ENCODE peak calls at places on chromosomes 2 and 18, in four cellular contexts. Y is neuronal stem cell, O is RKO, B is lower leg skin. Q is an unnamed sample.

GRCh38 chr18:76145968-76146367 is 349.1 kb downstream of the ZNF516 start:
- DNase-seq in Y (no peak), O (no peak), B (no peak), Q (no peak)

GRCh38 chr2:20049631-20050030 is 1.8 kb downstream of the LAPTM4A start:
- DNase-seq in Y (peak; percentile 14), B (no peak), O (peak; percentile 37), Q (peak; percentile 33)

GRCh38 chr2:10765914-10766313 is 44.5 kb downstream of the ATP6V1C2 start:
- DNase-seq in B (no peak), Y (no peak), O (no peak), Q (no peak)

GRCh38 chr2:128395640-128396499 is 77.2 kb upstream of the HS6ST1 start:
- DNase-seq in B (peak; percentile 70), Y (no peak), O (no peak), Q (no peak)

GRCh38 chr2:169479257-169480078 is at the start of gene BBS5:
- DNase-seq in B (peak; percentile 93), O (no peak), Y (peak; percentile 68), Q (peak; percentile 89)

GRCh38 chr2:181977661-181978350 is 7.8 kb upstream of the PPP1R1C start:
- DNase-seq in Y (no peak), O (peak; percentile 45), B (no peak), Q (peak; percentile 8)

GRCh38 chr2:130186391-130186790 is 4.3 kb downstream of the MZT2B start:
- DNase-seq in B (no peak), Y (no peak), O (no peak), Q (no peak)

GRCh38 chr2:145091011-145091744 is 571.3 kb upstream of the ZEB2 start:
- DNase-seq in B (no peak), O (no peak), Y (no peak), Q (no peak)

GRCh38 chr2:145126146-145126545 is 606.2 kb upstream of the ZEB2 start:
- DNase-seq in B (no peak), Y (no peak), O (no peak), Q (no peak)

GRCh38 chr2:223815186-223815883 is 22.0 kb downstream of the AP1S3 start:
- DNase-seq in B (no peak), O (peak; percentile 93), Y (no peak), Q (no peak)

GRCh38 chr18:76412818-76413565 is 82.0 kb downstream of the ZNF516 start:
- DNase-seq in B (peak; percentile 67), O (no peak), Y (no peak), Q (peak; percentile 21)

GRCh38 chr2:24040511-24040910 is 6.7 kb downstream of the WDCP start:
- DNase-seq in O (no peak), B (peak; percentile 37), Y (no peak), Q (no peak)

GRCh38 chr2:95314964-95315611 is 17.9 kb downstream of the KCNIP3 start:
- DNase-seq in B (no peak), Y (peak; percentile 29), O (peak; percentile 50), Q (peak; percentile 53)

GRCh38 chr2:171706152-171706803 is 19.0 kb downstream of the DYNC1I2 start:
- DNase-seq in O (peak; percentile 56), B (no peak), Y (no peak), Q (peak; percentile 44)

GRCh38 chr2:176139170-176139611 is 9.7 kb downstream of the HOXD8 start:
- DNase-seq in O (no peak), Y (no peak), B (no peak), Q (no peak)

GRCh38 chr18:79062806-79063205 is 6.4 kb upstream of the ATP9B start:
- DNase-seq in Y (no peak), B (no peak), O (no peak), Q (no peak)

Q was measured in cardiac muscle cell.